ENCODE peak calls at places on chromosomes 11 and 22, in five cellular contexts. I is IMR-90; U is CD8-positive, alpha-beta memory T cell; L is neuronal stem cell; C is body of pancreas. M is an unnamed sample.
A peak's percentile ranks its signal among the peaks of the same experiment; 100 is the strongest.

GRCh38 chr11:92653448-92653847 is 316.0 kb upstream of the MTNR1B start:
- DNase-seq in C (no peak), U (no peak), L (no peak), I (no peak), M (no peak)

GRCh38 chr11:36037031-36037430 is 93.2 kb downstream of the LDLRAD3 start:
- DNase-seq in L (no peak), I (peak; percentile 43), C (peak; percentile 91), U (no peak), M (peak; percentile 28)

GRCh38 chr22:41636467-41636866 is 15.4 kb downstream of the XRCC6 start:
- DNase-seq in C (no peak), L (no peak), I (peak; percentile 30), U (no peak), M (peak; percentile 38)

GRCh38 chr11:110287537-110287936 is 8.9 kb downstream of the RDX start:
- DNase-seq in U (no peak), C (no peak), L (no peak), I (no peak), M (no peak)

GRCh38 chr11:120125509-120125908 is 12.4 kb downstream of the TRIM29 start:
- DNase-seq in I (no peak), C (no peak), U (no peak), L (no peak), M (no peak)

GRCh38 chr11:100963375-100963774 is 166.2 kb downstream of the PGR start:
- DNase-seq in C (no peak), U (no peak), L (no peak), I (peak; percentile 20), M (no peak)

GRCh38 chr11:77026743-77027142 is 7.5 kb upstream of the B3GNT6 start:
- DNase-seq in I (no peak), C (no peak), U (no peak), L (no peak), M (no peak)

GRCh38 chr11:70027451-70027850 is 50.7 kb upstream of the ANO1 start:
- DNase-seq in L (no peak), C (no peak), I (no peak), U (no peak), M (no peak)

GRCh38 chr11:83033972-83034672 is 37.6 kb downstream of the RAB30 start:
- DNase-seq in U (no peak), C (peak; percentile 64), I (peak; percentile 71), L (no peak), M (peak; percentile 30)

GRCh38 chr11:2885017-2885675 is 429 bp downstream of the CDKN1C start:
- DNase-seq in I (peak; percentile 36), C (peak; percentile 75), L (no peak), U (no peak), M (peak; percentile 64)

GRCh38 chr11:129803533-129803932 is 12.1 kb upstream of the TMEM45B start:
- DNase-seq in C (no peak), I (no peak), L (no peak), U (no peak), M (no peak)

GRCh38 chr11:69422645-69423044 is 58.8 kb upstream of the LINC01488 start:
- DNase-seq in C (no peak), L (no peak), I (no peak), U (no peak), M (no peak)

GRCh38 chr11:102807921-102808320 is 10.0 kb upstream of the MMP1 start:
- DNase-seq in I (peak; percentile 19), U (no peak), C (peak; percentile 15), L (no peak), M (no peak)

GRCh38 chr11:34501500-34501899 is 12.1 kb downstream of the ELF5 start:
- DNase-seq in C (no peak), U (no peak), I (peak; percentile 89), L (no peak), M (no peak)

GRCh38 chr11:46726206-46726862 is 7.3 kb downstream of the F2 start:
- DNase-seq in L (no peak), I (no peak), U (no peak), C (no peak), M (no peak)

GRCh38 chr11:20251496-20251895 is 91.2 kb upstream of the DBX1 start:
- DNase-seq in U (no peak), L (no peak), I (no peak), C (no peak), M (no peak)
- H3K4me3 ChIP-seq in U (no peak overlapping the region), L (no peak overlapping the region), I (no peak overlapping the region), C (no peak overlapping the region), M (no peak overlapping the region)

GRCh38 chr11:128613300-128613995 is 26.1 kb upstream of the ETS1 start:
- DNase-seq in L (no peak), I (no peak), U (no peak), C (no peak), M (no peak)
- H3K4me3 ChIP-seq in L (no peak overlapping the region), I (no peak overlapping the region), U (no peak overlapping the region), C (no peak overlapping the region), M (no peak overlapping the region)

GRCh38 chr11:698493-699115 is 3.0 kb downstream of the TMEM80 start:
- DNase-seq in U (peak; percentile 49), I (no peak), C (no peak), L (no peak), M (no peak)

GRCh38 chr11:699753-700152 is 4.1 kb downstream of the TMEM80 start:
- DNase-seq in L (no peak), C (no peak), I (no peak), U (no peak), M (no peak)

GRCh38 chr11:697028-697491 is 1.4 kb downstream of the TMEM80 start:
- DNase-seq in U (no peak), C (peak; percentile 43), L (no peak), I (peak; percentile 90), M (no peak)

GRCh38 chr11:699116-699508 is 3.5 kb downstream of the TMEM80 start:
- DNase-seq in I (no peak), C (no peak), L (no peak), U (no peak), M (no peak)

DNA sequence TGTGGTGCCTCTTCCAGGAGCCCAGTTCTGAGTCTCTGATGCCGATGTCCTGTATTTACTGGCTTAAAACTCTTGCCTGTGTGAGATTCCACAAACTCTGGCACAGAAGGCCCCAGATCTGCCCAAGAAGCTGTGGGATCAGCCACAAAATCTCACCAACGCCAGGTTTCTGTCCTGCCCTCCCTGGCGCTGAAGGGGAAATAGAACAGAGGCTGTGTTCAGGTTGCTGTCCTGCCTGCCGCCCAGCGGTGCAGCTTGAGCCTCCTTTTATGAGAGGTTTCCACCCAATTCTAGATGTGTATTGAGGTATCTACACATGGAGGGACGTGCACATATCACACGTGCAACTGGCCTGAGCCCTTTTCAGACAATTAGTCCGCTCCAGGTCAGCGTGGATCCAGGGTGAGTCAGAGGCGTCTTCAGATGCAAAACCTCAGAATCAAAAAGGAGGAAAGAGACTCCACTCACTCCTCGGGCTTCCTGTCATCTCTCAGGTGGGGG is 2.2 kb downstream of the TMEM80 start:
- DNase-seq in U (no peak), C (no peak), I (peak; percentile 76), L (no peak), M (no peak)
- H3K4me3 ChIP-seq in U (no peak overlapping the region), C (no peak overlapping the region), I (no peak overlapping the region), L (no peak overlapping the region), M (no peak overlapping the region)

DNA sequence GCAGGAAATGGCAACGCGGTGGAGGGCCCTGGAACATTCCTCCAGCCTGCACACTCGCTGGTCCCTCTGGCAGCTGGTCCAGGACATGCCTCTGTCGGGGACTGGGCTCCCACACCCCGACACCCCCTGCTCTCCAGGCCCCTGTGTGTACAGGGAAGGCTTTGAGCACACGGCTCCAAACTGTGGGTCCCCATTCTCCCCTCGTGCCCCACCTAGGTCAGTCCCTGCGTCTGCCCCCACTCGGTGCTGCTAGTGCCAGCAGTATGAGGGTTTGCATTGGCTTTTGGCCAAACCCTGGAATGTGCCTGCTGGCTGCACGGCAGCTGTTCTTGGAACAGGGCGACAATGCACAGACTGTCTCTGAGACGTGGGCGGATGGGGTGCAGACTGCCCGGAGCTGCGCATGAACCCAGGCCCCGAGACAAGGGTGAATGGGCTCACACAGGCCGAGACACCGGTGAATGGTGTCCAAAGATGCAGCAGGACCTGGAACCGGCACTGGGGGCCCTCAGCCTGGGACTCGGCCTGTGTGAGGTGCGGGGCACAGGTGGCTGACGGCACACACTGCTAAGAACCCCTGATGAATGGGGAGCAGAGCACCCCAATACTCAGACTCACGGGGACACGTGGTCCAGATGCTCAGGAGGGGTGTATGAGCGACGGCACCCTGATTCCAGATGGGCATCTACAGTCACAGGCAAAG is 7.5 kb upstream of the SYT8 start:
- DNase-seq in C (peak; percentile 93), I (peak; percentile 65), L (no peak), U (no peak), M (peak; percentile 64)
- H3K4me3 ChIP-seq in C (no peak overlapping the region), I (no peak overlapping the region), L (no peak overlapping the region), U (no peak overlapping the region), M (no peak overlapping the region)